ENCODE peak calls at places on chromosome 16, in ten cellular contexts. G is tibial artery, L is H9, K is mucosa of descending colon, V is body of pancreas, F is bronchial epithelial cell, Z is heart left ventricle, R is mammary epithelial cell, A is AG09319, U is astrocyte of the spinal cord. B is an unnamed sample.

GRCh38 chr16:73228649-73229048 is 180.7 kb upstream of the ZFHX3 start:
- DNase-seq in G (no peak), L (no peak), K (no peak), V (no peak), F (no peak), Z (peak; percentile 32), R (no peak), A (no peak), U (peak; percentile 62), B (peak; percentile 83)

GRCh38 chr16:85796599-85796998 is 2.7 kb downstream of the EMC8 start:
- DNase-seq in G (no peak), L (no peak), K (no peak), V (no peak), F (no peak), Z (no peak), R (no peak), A (no peak), U (no peak), B (no peak)

GRCh38 chr16:50167603-50168002 is 14.5 kb downstream of the TENT4B start:
- DNase-seq in G (no peak), L (no peak), K (no peak), V (no peak), F (no peak), Z (no peak), R (no peak), A (no peak), U (no peak), B (no peak)

GRCh38 chr16:72371307-72372081 is 199.5 kb upstream of the PMFBP1 start:
- DNase-seq in G (no peak), L (peak; percentile 75), K (no peak), V (no peak), F (peak; percentile 31), Z (no peak), R (peak; percentile 16), A (no peak), U (peak; percentile 53), B (peak; percentile 8)

GRCh38 chr16:14007460-14007859 is 63.7 kb upstream of the MRTFB start:
- DNase-seq in G (no peak), L (no peak), K (no peak), V (no peak), F (peak; percentile 93), Z (no peak), R (peak; percentile 67), A (peak; percentile 60), U (peak; percentile 82), B (peak; percentile 59)

GRCh38 chr16:63749256-63749655 is 1372.6 kb downstream of the CDH11 start:
- DNase-seq in G (no peak), L (no peak), K (no peak), V (no peak), F (peak; percentile 38), Z (no peak), R (no peak), A (no peak), U (no peak), B (no peak)

GRCh38 chr16:22634913-22635312 is 124.2 kb downstream of the NPIPB5 start:
- DNase-seq in G (no peak), L (peak; percentile 91), K (no peak), V (no peak), F (no peak), Z (no peak), R (no peak), A (no peak), U (no peak), B (no peak)

GRCh38 chr16:80167657-80168056 is 373.1 kb upstream of the DYNLRB2 start:
- DNase-seq in G (no peak), L (no peak), K (no peak), V (no peak), F (peak; percentile 90), Z (no peak), R (peak; percentile 91), A (no peak), U (no peak), B (no peak)

GRCh38 chr16:49524578-49525315 is 151.1 kb downstream of the C16orf78 start:
- DNase-seq in G (no peak), L (no peak), K (no peak), V (no peak), F (no peak), Z (no peak), R (no peak), A (no peak), U (no peak), B (no peak)

GRCh38 chr16:75506567-75506966 is 11.3 kb upstream of the CHST6 start:
- DNase-seq in G (peak; percentile 82), L (no peak), K (peak; percentile 49), V (no peak), F (peak; percentile 97), Z (no peak), R (peak; percentile 93), A (peak; percentile 86), U (peak; percentile 69), B (peak; percentile 77)

GRCh38 chr16:72620348-72620747 is 427.6 kb downstream of the ZFHX3 start:
- DNase-seq in G (no peak), L (no peak), K (no peak), V (no peak), F (no peak), Z (no peak), R (no peak), A (no peak), U (no peak), B (no peak)

GRCh38 chr16:4350787-4351659 is at the start of gene PAM16:
- DNase-seq in G (peak; percentile 96), L (peak; percentile 98), K (peak; percentile 98), V (peak; percentile 97), F (peak; percentile 81), Z (peak; percentile 97), R (peak; percentile 86), A (peak; percentile 82), U (peak; percentile 95), B (peak; percentile 88)
- TF ChIP-seq CTCF in G (no peak), L (no peak), K (no peak), V (no peak), F (peak; percentile 2), Z (no peak), R (no peak), A (no peak), U (no peak), B (peak; percentile 53)

DNA sequence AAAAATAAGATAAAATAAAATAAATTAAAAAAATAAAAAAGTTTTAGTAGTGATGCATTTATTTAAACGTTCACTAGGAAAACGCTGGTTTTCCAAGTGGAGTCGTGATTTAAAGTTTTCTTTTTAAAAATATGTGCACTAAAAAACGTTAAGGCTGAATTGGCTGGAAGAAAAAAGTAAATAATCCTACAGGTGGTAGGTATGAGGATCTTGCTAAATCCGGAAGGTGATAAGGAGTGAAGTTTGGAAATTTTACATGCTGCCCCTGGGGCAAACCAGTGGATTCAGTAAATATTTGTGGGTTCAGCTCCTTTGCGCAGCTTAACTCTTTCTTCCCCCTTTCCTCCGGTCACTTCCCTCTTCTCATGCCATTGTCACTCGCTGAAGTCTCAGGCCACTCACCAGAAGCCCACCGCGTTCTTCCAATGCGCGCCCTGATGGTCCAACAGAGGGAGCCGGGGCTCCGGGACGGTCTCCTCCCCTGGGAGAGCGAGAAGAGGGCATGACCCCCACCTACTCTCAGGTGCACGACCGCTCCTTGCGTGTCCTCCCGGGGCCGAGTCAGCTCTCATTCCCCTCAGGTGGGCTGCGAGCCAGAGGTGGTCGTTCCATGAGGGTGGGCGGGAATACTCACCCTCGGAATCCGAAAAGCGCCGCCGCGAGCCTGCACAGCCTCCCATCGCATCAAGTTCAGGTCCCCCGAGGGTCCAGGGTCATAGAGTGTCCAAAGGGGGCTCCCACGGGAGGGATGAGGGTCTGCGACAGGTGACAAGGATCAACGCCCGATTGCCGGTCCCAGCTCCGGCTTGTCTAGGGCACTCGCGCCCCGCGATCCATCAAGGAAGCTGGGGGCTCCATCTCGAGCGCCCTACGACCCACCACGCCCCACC is 549 bp downstream of the CLN3 start:
- DNase-seq in G (peak; percentile 41), L (peak; percentile 59), K (peak; percentile 57), V (peak; percentile 42), F (peak; percentile 31), Z (peak; percentile 44), R (peak; percentile 61), A (no peak), U (peak; percentile 1), B (peak; percentile 4)
- TF ChIP-seq CTCF in G (peak; percentile 36), L (peak; percentile 36), K (no peak), V (no peak), F (peak; percentile 41), Z (no peak), R (no peak), A (peak; percentile 44), U (peak; percentile 43), B (peak; percentile 51)

GRCh38 chr16:88720396-88720970 is 14.2 kb downstream of the CTU2 start:
- DNase-seq in G (no peak), L (no peak), K (no peak), V (no peak), F (no peak), Z (no peak), R (no peak), A (no peak), U (no peak), B (no peak)

GRCh38 chr16:88719267-88719932 is 13.1 kb downstream of the CTU2 start:
- DNase-seq in G (no peak), L (no peak), K (no peak), V (no peak), F (no peak), Z (no peak), R (no peak), A (no peak), U (no peak), B (no peak)

GRCh38 chr16:88721236-88721635 is 14.9 kb downstream of the CTU2 start:
- DNase-seq in G (no peak), L (no peak), K (no peak), V (no peak), F (no peak), Z (no peak), R (no peak), A (no peak), U (no peak), B (no peak)

GRCh38 chr16:88718178-88718577 is 11.9 kb downstream of the CTU2 start:
- DNase-seq in G (no peak), L (no peak), K (no peak), V (no peak), F (no peak), Z (no peak), R (no peak), A (no peak), U (no peak), B (no peak)

GRCh38 chr16:88719933-88720296 is 13.6 kb downstream of the CTU2 start:
- DNase-seq in G (no peak), L (no peak), K (no peak), V (no peak), F (no peak), Z (no peak), R (no peak), A (no peak), U (no peak), B (no peak)
- TF ChIP-seq CTCF in G (no peak), L (no peak), K (no peak), V (no peak), F (no peak), Z (no peak), R (no peak), A (no peak), U (no peak), B (no peak)

DNA sequence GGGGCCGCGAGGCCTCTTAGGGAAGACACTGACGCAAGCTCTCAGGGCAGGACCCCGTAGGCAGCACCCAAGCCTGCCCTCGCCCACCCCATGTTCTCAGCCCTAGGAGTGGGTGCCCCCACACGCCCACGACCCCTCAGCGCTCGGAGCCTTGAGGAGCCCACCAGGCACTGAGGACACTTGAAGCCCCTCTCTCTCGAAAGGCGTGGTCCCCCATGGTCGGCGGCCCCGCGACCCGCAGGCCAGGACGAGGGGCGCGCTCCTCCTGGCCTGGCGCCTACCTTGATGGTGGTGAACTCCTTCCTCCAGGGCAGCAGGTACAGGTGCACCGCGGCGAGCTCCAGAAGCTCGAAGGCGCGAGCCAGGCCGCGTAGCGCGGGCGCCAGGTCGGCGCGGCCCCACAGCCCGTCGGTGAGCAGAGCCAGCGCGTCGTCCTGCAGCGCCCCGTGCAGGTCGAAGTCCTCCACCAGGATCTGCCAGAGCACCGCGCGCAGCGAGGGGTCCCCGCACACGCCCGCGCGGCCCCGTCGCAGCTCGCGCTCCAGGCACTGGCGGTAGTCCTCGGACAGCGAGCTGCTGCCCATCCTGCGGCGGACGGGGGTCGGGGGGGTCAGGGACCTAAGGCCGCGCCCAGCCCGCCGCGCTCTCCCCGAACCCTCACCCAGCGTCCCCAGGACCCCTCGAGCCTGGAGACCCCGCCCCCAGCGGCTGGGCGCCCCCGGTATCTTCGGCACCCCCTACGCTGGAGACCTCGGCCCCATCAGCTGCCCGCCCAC is 668 bp downstream of the SPATA2L start:
- DNase-seq in G (no peak), L (peak; percentile 73), K (peak; percentile 73), V (peak; percentile 82), F (peak; percentile 53), Z (no peak), R (peak; percentile 69), A (no peak), U (peak; percentile 35), B (no peak)
- TF ChIP-seq CTCF in G (no peak), L (peak; percentile 30), K (no peak), V (peak; percentile 15), F (peak; percentile 57), Z (no peak), R (no peak), A (no peak), U (peak; percentile 30), B (peak; percentile 60)